ENCODE peak calls at places on chromosome 2, in five cellular contexts. J, T, R, A and F are unnamed samples.

GRCh38 chr2:197740200-197740599 is 35.0 kb downstream of the MARS2 start:
- DNase-seq in R (no peak), A (no peak), J (no peak), T (no peak), F (no peak)

GRCh38 chr2:37588316-37588777 is 83.1 kb downstream of the CDC42EP3 start:
- DNase-seq in J (no peak), A (no peak), T (no peak), R (peak), F (no peak)

GRCh38 chr2:40401896-40402295 is 50.0 kb downstream of the SLC8A1 start:
- DNase-seq in R (peak), J (no peak), A (no peak), T (no peak), F (no peak)

GRCh38 chr2:68920481-68921170 is 32.1 kb downstream of the GKN2 start:
- DNase-seq in A (no peak), T (no peak), R (no peak), J (no peak), F (no peak)

GRCh38 chr2:196528486-196529223 is 110.9 kb upstream of the CCDC150 start:
- DNase-seq in R (no peak), A (no peak), J (no peak), T (no peak), F (no peak)

GRCh38 chr2:68907232-68907922 is 36.2 kb upstream of the BMP10 start:
- DNase-seq in J (no peak), A (no peak), T (no peak), R (no peak), F (no peak)

GRCh38 chr2:182241936-182242335 is 184.9 kb downstream of the PDE1A start:
- DNase-seq in R (peak), J (no peak), T (no peak), A (no peak), F (no peak)

GRCh38 chr2:101173707-101174295 is 22.6 kb upstream of the TBC1D8 start:
- DNase-seq in J (no peak), A (peak), R (no peak), T (no peak), F (no peak)

GRCh38 chr2:18483896-18484295 is 76.6 kb downstream of the RDH14 start:
- DNase-seq in T (no peak), J (no peak), A (no peak), R (peak), F (peak)

GRCh38 chr2:109437325-109438090 is 176.3 kb downstream of the SEPTIN10 start:
- DNase-seq in J (no peak), R (no peak), T (no peak), A (no peak), F (no peak)

GRCh38 chr2:138279871-138280270 is 221.7 kb upstream of the SPOPL start:
- DNase-seq in R (no peak), A (no peak), J (no peak), T (no peak), F (no peak)

GRCh38 chr2:204477358-204477950 is 67.8 kb upstream of the PARD3B start:
- DNase-seq in R (peak), J (no peak), T (no peak), A (no peak), F (no peak)

GRCh38 chr2:21428754-21429153 is 305.0 kb downstream of the TDRD15 start:
- DNase-seq in T (no peak), R (no peak), J (no peak), A (no peak), F (no peak)

GRCh38 chr2:236054125-236054524 is 114.1 kb downstream of the GBX2 start:
- DNase-seq in A (no peak), J (no peak), R (peak), T (no peak), F (no peak)

GRCh38 chr2:88451647-88452150 is 794 bp downstream of the FOXI3 start:
- DNase-seq in A (no peak), J (no peak), R (no peak), T (no peak), F (no peak)

GRCh38 chr2:121071058-121071504 is 213.9 kb downstream of the TFCP2L1 start:
- DNase-seq in R (peak), J (peak), T (peak), A (peak), F (peak)

GRCh38 chr2:126978333-126978732 is 79.6 kb downstream of the TEX51 start:
- DNase-seq in A (no peak), T (no peak), J (no peak), R (no peak), F (no peak)

GRCh38 chr2:77831878-77832277 is 309.7 kb upstream of the LRRTM4 start:
- DNase-seq in R (no peak), T (no peak), J (no peak), A (no peak), F (no peak)

GRCh38 chr2:141439524-141439923 is 691.3 kb downstream of the LRP1B start:
- DNase-seq in A (no peak), T (no peak), J (no peak), R (no peak), F (no peak)

GRCh38 chr2:114426756-114427155 is 15.7 kb upstream of the DPP10 start:
- DNase-seq in J (no peak), A (no peak), R (no peak), T (no peak), F (no peak)

GRCh38 chr2:206368933-206369569 is 74.3 kb upstream of the ADAM23 start:
- DNase-seq in J (no peak), R (no peak), T (no peak), A (no peak), F (no peak)

GRCh38 chr2:223051580-223052375 is at the start of gene KCNE4:
- DNase-seq in T (peak), R (peak), J (peak), A (peak), F (peak)

GRCh38 chr2:205657579-205657978 is 24.7 kb upstream of the NRP2 start:
- DNase-seq in R (peak), T (no peak), A (no peak), J (no peak), F (no peak)

GRCh38 chr2:199278099-199278498 is 179.6 kb downstream of the SATB2 start:
- DNase-seq in R (peak), A (no peak), T (no peak), J (no peak), F (no peak)

GRCh38 chr2:60483400-60483799 is 70.1 kb downstream of the BCL11A start:
- DNase-seq in J (no peak), T (no peak), R (peak), A (no peak), F (no peak)

GRCh38 chr2:122390406-122390805 is 635.0 kb downstream of the TSN start:
- DNase-seq in A (peak), T (peak), J (no peak), R (no peak), F (no peak)

GRCh38 chr2:239392688-239393400 is 8.0 kb downstream of the HDAC4 start:
- DNase-seq in R (no peak), T (no peak), J (no peak), A (no peak), F (no peak)

GRCh38 chr2:177678939-177679338 is 286.4 kb downstream of the AGPS start:
- DNase-seq in J (no peak), A (no peak), R (no peak), T (no peak), F (no peak)

GRCh38 chr2:776517-776916 is 99.3 kb upstream of the TMEM18 start:
- DNase-seq in R (no peak), A (no peak), J (no peak), T (no peak), F (no peak)

GRCh38 chr2:72619622-72620021 is 206.2 kb downstream of the EXOC6B start:
- DNase-seq in R (no peak), J (no peak), T (no peak), A (no peak), F (no peak)

GRCh38 chr2:69965756-69966447 is 4.5 kb upstream of the ASPRV1 start:
- DNase-seq in R (no peak), A (no peak), J (no peak), T (no peak), F (no peak)
- H3K27ac ChIP-seq in R (no peak), A (no peak), J (no peak), T (no peak), F (no peak)

GRCh38 chr2:9782197-9782719 is 61.0 kb upstream of the TAF1B start:
- DNase-seq in R (no peak), A (peak), J (no peak), T (peak), F (no peak)
- TF ChIP-seq CTCF in R (no peak), A (no peak), J (no peak), T (peak), F (no peak)

DNA sequence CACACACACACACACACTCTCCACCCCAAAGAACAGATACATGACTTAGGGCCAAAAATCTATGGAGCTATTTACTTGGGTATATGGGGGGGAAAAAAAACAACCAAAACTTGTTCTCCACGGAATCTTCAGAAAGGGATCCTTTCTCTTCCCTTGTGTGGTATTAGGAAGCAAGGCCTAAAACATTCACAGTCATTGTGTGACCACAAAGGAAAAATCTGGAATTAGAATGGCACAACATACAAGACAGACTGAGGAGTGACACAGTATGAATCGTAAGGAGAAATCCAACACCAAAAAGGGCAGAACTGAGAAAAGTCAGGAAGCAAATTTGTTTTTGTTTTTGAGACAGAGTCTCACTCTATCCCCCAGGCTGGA is 70.3 kb downstream of the ASXL2 start:
- DNase-seq in A (no peak), J (no peak), T (no peak), R (peak), F (no peak)
- H3K27ac ChIP-seq in A (no peak), J (no peak), T (no peak), R (no peak), F (no peak)

DNA sequence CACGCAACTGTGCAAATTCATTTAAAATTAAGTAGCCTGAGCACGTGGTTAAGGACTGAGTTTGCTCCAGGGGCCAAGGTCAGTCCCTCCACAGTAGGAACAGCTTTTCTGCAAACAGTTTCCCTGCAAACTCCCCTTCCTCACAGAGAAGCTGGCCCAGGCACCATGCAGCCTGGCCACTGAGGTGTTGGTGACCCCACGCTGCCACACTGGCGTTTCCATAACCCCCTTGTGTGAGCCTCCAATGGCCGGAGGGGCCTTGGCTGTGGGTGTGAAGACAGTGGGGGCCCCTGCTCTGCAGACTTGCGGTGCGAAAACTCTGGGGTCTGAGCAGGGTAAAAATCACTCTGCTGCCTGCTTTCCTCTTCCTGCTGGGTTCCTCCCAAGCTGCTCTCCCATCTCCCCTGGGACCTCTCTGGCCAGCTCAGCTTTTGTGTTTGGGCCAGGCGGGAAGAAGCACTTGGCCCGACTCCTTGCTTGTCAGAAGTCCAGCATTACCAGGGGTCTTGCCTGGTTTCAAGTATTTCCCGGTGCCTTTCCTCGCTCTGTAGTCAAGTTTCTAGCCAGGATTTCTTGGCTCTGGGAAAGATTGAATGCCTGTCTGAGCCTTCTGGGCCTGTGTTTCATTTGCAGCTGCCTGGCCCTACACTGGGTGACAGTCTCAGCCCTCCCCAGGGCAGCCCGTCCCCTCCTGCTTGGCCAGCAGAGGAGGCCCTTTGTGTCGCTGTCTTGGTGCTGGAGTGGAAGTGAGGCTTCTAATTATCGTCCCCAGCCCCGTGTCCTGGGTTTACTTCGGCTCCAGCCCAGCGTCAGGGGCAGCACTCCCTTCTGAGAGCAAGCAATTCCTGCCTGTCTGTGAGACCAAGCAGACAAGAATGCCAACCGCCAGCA is 131.4 kb upstream of the SLC1A4 start:
- DNase-seq in J (no peak), A (peak), T (peak), R (peak), F (peak)
- TF ChIP-seq CTCF in J (no peak), A (no peak), T (no peak), R (no peak), F (peak)

GRCh38 chr2:189511210-189511609 is 69.4 kb downstream of the SLC40A1 start:
- DNase-seq in J (no peak), R (no peak), A (no peak), T (no peak), F (no peak)

GRCh38 chr2:189504238-189504637 is 63.0 kb downstream of the WDR75 start:
- DNase-seq in R (no peak), A (no peak), T (no peak), J (no peak), F (no peak)

GRCh38 chr2:189501487-189501886 is 60.2 kb downstream of the WDR75 start:
- DNase-seq in A (no peak), J (no peak), R (no peak), T (no peak), F (no peak)

GRCh38 chr2:189505412-189505953 is 64.2 kb downstream of the WDR75 start:
- DNase-seq in T (no peak), A (no peak), J (no peak), R (no peak), F (no peak)

DNA sequence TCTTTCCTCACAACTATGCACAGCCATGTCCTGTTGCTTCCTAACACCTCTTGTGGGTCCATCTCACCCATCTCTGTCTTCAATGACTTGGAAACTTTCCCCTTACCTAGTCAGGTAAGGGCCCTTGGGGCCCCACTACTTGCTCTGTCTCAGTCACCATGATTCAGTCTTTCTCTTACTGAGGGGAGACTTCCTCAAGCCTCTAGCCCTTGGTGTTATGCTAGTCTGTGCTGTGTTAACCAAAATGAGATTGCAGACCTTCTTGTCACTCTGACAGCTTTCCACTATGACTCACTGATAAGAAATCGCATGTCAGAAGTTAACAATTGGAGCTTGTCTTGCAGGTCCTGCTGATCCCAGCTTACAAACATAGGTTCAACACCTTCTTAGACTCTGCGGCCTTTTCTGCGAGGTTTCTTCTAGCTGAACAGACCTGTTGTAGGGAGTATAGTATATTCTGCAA is 65.3 kb downstream of the WDR75 start:
- DNase-seq in J (peak), R (peak), T (peak), A (no peak), F (no peak)
- H3K27ac ChIP-seq in J (peak), R (no peak), T (peak), A (no peak), F (no peak)

GRCh38 chr2:99187011-99187410 is 6.0 kb downstream of the MRPL30 start:
- DNase-seq in T (no peak), A (no peak), R (no peak), J (no peak), F (no peak)

GRCh38 chr2:99184811-99185210 is 3.8 kb downstream of the MRPL30 start:
- DNase-seq in J (no peak), R (no peak), A (no peak), T (no peak), F (no peak)

GRCh38 chr2:99188357-99188756 is 7.4 kb downstream of the MRPL30 start:
- DNase-seq in R (no peak), T (no peak), A (no peak), J (no peak), F (no peak)

DNA sequence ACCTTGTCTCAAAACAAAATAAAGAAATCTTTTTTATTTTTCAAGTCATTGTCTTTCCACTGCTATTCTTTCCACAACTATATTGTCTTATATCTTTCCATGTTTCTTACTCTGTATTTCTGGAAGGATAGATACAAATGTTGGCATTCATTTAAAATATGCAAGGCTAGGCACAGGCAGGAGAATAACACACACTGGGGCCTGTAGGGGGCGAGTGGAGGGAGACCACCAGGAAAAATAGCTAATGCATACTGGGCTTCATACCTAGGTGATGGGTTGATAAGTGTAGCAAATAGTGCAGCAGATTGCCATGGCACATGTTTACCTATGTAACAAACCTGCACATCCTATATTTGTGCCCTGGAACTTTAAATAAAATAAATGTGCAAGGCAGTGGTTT is 9.6 kb downstream of the MRPL30 start:
- DNase-seq in J (no peak), T (no peak), A (no peak), R (no peak), F (no peak)
- TF ChIP-seq CTCF in J (no peak), T (no peak), A (no peak), R (no peak), F (no peak)

GRCh38 chr2:190628651-190629378 is 20.1 kb upstream of the NAB1 start:
- DNase-seq in A (no peak), R (no peak), T (no peak), J (no peak), F (no peak)
- H3K27ac ChIP-seq in A (no peak), R (no peak), T (no peak), J (no peak), F (peak)

GRCh38 chr2:55314985-55315384 is 46.0 kb upstream of the MTIF2 start:
- DNase-seq in J (no peak), A (no peak), T (no peak), R (no peak), F (no peak)

GRCh38 chr2:55309441-55309840 is 40.4 kb upstream of the MTIF2 start:
- DNase-seq in T (no peak), J (no peak), A (no peak), R (peak), F (no peak)

GRCh38 chr2:55311444-55311870 is 42.4 kb upstream of the MTIF2 start:
- DNase-seq in T (no peak), J (no peak), R (peak), A (no peak), F (no peak)
- TF ChIP-seq CTCF in T (no peak), J (no peak), R (peak), A (no peak), F (peak)

GRCh38 chr2:12469053-12469625 is 247.6 kb upstream of the TRIB2 start:
- DNase-seq in J (no peak), T (no peak), A (no peak), R (peak), F (no peak)
- H3K27ac ChIP-seq in J (no peak), T (no peak), A (no peak), R (peak), F (no peak)

GRCh38 chr2:106523980-106524665 is 37.0 kb downstream of the CD8B2 start:
- DNase-seq in T (no peak), J (no peak), A (no peak), R (no peak), F (no peak)
- TF ChIP-seq CTCF in T (no peak), J (no peak), A (no peak), R (no peak), F (no peak)